ENCODE peak calls at places on chromosomes 7 and 10, in eight cellular contexts. N is uterus, E is brain microvascular endothelial cell, L is IMR-90, R is PC-9, F is left ventricle myocardium inferior, C is bronchial epithelial cell, Z is tibial artery. Q is an unnamed sample.
A peak's percentile ranks its signal among the peaks of the same experiment; 100 is the strongest.

GRCh38 chr7:119483364-119483763 is 789.6 kb upstream of the KCND2 start:
- DNase-seq in N (no peak), E (no peak), L (no peak), R (no peak), F (no peak), C (no peak), Z (no peak), Q (no peak)

GRCh38 chr10:35341521-35341920 is 5.2 kb downstream of the CCNY start:
- DNase-seq in N (no peak), E (no peak), L (no peak), R (no peak), F (no peak), C (no peak), Z (no peak), Q (no peak)

GRCh38 chr10:16967866-16968721 is 150.9 kb upstream of the RSU1 start:
- DNase-seq in N (peak; percentile 43), E (peak; percentile 94), L (peak; percentile 93), R (peak; percentile 35), F (no peak), C (peak; percentile 43), Z (no peak), Q (no peak)

GRCh38 chr10:112775892-112776679 is 174.0 kb upstream of the TCF7L2 start:
- DNase-seq in N (no peak), E (no peak), L (no peak), R (no peak), F (no peak), C (no peak), Z (no peak), Q (no peak)

GRCh38 chr7:151062399-151063211 is 3.2 kb downstream of the SLC4A2 start:
- DNase-seq in N (peak; percentile 62), E (peak; percentile 57), L (peak; percentile 76), R (peak; percentile 73), F (no peak), C (no peak), Z (no peak), Q (no peak)

GRCh38 chr10:11018426-11018818 is 750 bp downstream of the CELF2 start:
- DNase-seq in N (no peak), E (no peak), L (no peak), R (no peak), F (peak; percentile 45), C (no peak), Z (no peak), Q (no peak)

GRCh38 chr7:137818036-137818435 is 28.7 kb downstream of the DGKI start:
- DNase-seq in N (no peak), E (peak; percentile 23), L (peak; percentile 67), R (no peak), F (no peak), C (no peak), Z (no peak), Q (no peak)

GRCh38 chr7:132206594-132206993 is 369.7 kb downstream of the PLXNA4 start:
- DNase-seq in N (no peak), E (no peak), L (no peak), R (no peak), F (no peak), C (no peak), Z (no peak), Q (no peak)

GRCh38 chr7:10756981-10757380 is 216.7 kb upstream of the PHF14 start:
- DNase-seq in N (no peak), E (no peak), L (no peak), R (no peak), F (no peak), C (no peak), Z (no peak), Q (no peak)

GRCh38 chr7:70588151-70588550 is 543.8 kb upstream of the GALNT17 start:
- DNase-seq in N (no peak), E (no peak), L (no peak), R (no peak), F (no peak), C (no peak), Z (no peak), Q (no peak)

GRCh38 chr10:70828923-70829322 is 13.2 kb downstream of the SGPL1 start:
- DNase-seq in N (no peak), E (no peak), L (no peak), R (peak; percentile 90), F (no peak), C (no peak), Z (no peak), Q (no peak)

GRCh38 chr7:102321351-102322201 is 34.7 kb downstream of the SPDYE6 start:
- DNase-seq in N (no peak), E (no peak), L (no peak), R (no peak), F (no peak), C (no peak), Z (no peak), Q (no peak)
- H3K36me3 ChIP-seq in N (no peaks in the 10 kb centered on the region), E (no peaks in the 10 kb centered on the region), L (peaks cover 1% of the 10 kb centered on the region), R (no peaks in the 10 kb centered on the region), F (no peaks in the 10 kb centered on the region), C (no peaks in the 10 kb centered on the region), Z (no peaks in the 10 kb centered on the region), Q (no peaks in the 10 kb centered on the region)

GRCh38 chr10:124094419-124094785 is 1.0 kb upstream of the CHST15 start:
- DNase-seq in N (no peak), E (no peak), L (no peak), R (no peak), F (no peak), C (no peak), Z (peak; percentile 35), Q (no peak)

GRCh38 chr10:124090630-124091209 is 2.7 kb downstream of the CHST15 start:
- DNase-seq in N (no peak), E (no peak), L (no peak), R (no peak), F (no peak), C (no peak), Z (no peak), Q (no peak)

GRCh38 chr10:124093076-124093773 is at the start of gene CHST15:
- DNase-seq in N (peak; percentile 39), E (peak; percentile 69), L (no peak), R (peak; percentile 80), F (no peak), C (peak; percentile 79), Z (peak; percentile 53), Q (no peak)

GRCh38 chr10:124091646-124092269 is 1.6 kb downstream of the CHST15 start:
- DNase-seq in N (peak; percentile 23), E (peak; percentile 18), L (no peak), R (no peak), F (peak; percentile 34), C (no peak), Z (no peak), Q (no peak)

DNA sequence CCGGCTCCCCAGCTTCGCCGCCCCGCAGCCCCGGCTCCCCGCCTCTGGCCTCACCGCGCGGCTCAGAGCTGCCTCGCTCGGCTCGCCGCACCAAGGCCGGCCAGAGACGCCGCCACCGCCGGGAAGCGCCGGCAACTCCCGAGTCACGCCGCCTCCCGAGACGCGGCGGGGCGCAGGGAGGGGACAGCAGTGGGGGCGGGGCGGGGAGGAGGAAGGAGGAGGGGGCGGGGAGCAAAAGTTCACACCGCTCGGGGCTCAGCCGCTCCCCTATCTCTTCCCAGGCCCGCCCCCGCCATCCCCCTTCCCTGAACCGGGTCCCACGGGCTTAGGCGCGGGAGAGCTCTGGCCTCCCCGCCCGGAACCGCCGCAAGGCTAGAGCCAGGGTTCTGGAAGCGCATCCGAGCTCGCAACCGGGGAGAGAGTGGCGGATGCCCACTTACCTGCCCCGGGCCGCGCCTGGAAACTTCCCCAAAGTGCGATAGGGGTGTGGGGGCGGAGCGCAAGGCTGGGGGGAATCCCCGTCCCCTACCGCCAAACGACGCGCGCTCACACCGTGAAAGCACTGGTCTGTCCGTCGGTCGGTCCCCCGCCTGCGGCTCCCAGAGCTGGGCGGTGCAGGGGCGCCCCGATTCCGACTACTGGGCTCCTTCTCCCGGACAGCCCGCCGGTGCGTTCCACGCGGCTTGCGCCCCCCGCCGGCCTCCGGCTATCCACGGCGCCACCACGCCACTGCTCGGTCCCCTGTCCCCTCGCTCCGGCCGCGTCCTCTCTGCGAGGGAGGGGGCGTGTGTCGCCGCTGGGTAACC is 925 bp downstream of the CHST15 start:
- DNase-seq in N (peak; percentile 42), E (peak; percentile 19), L (no peak), R (peak; percentile 43), F (peak; percentile 64), C (peak; percentile 37), Z (peak; percentile 47), Q (no peak)
- TF ChIP-seq CTCF in N (no peak), E (peak; percentile 5), L (no peak), R (no peak), F (no peak), C (peak; percentile 33), Z (peak; percentile 21), Q (peak; percentile 18)

GRCh38 chr7:155459133-155459866 is 1.4 kb downstream of the EN2 start:
- DNase-seq in N (no peak), E (no peak), L (no peak), R (no peak), F (no peak), C (no peak), Z (no peak), Q (no peak)
- H3K4me3 ChIP-seq in N (peak overlapping the region; percentile 34), E (no peak overlapping the region), L (no peak overlapping the region), R (no peak overlapping the region), F (peak overlapping the region; percentile 55), C (no peak overlapping the region), Z (peak overlapping the region; percentile 30), Q (no peak overlapping the region)

DNA sequence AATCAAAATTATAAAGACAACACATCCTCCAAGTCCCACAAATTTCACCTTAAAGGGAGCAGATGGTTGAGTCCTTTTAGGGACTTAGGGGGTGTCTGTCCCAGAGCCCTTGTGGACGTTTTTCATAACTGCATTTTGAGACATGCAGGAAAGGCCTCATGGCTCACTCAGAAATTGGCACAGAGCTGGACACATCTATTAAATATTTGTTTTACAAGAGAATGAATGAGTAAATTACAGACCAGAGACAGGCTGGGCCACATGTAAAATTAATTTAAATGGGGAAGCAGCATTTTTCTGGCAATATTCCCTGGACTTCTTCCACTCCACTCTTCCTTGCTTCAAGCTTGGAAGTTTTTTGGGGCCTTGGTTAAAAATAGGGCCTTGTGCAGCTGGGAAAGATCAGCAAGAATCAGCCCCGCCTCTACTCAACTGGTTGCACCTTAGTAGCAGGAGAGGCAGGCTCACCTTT is 20.0 kb downstream of the LAMB1 start:
- DNase-seq in N (peak; percentile 40), E (no peak), L (peak; percentile 57), R (no peak), F (no peak), C (peak; percentile 8), Z (no peak), Q (peak; percentile 70)
- H3K36me3 ChIP-seq in N (no peaks in the 10 kb centered on the region), E (peaks cover 96% of the 10 kb centered on the region), L (peaks cover 70% of the 10 kb centered on the region), R (peaks cover 32% of the 10 kb centered on the region), F (peaks cover 52% of the 10 kb centered on the region), C (peaks cover 4% of the 10 kb centered on the region), Z (peaks cover 30% of the 10 kb centered on the region), Q (peaks cover 15% of the 10 kb centered on the region)

GRCh38 chr7:53835301-53835700 is 706.9 kb upstream of the VSTM2A start:
- DNase-seq in N (no peak), E (no peak), L (no peak), R (no peak), F (no peak), C (no peak), Z (no peak), Q (no peak)
- TF ChIP-seq CTCF in N (no peak), E (no peak), L (no peak), R (no peak), F (no peak), C (no peak), Z (no peak), Q (no peak)

Q was measured in BJ.